ENCODE peak calls at places on chromosomes 3 and 15, in ten cellular contexts. Y is cortex of kidney; R is heart right ventricle; C is T-helper 1 cell; J is stimulated activated CD8-positive, alpha-beta memory T cell treated with anti-CD3 and anti-CD28 coated beads, Interleukin-7, amount 100 ng/mL, for 24 hours; M is H1; B is stomach; H is NCI-H2029; K is CD8-positive, alpha-beta memory T cell; Z is GM12891. W is an unnamed sample.

GRCh38 chr3:44272191-44272590 is 30.5 kb downstream of the TOPAZ1 start:
- DNase-seq in Y (no peak), R (no peak), C (no peak), J (no peak), M (no peak), B (no peak), H (no peak), K (no peak), Z (no peak), W (no peak)

GRCh38 chr15:38878946-38879345 is 314.3 kb upstream of the RASGRP1 start:
- DNase-seq in Y (no peak), R (no peak), C (no peak), J (no peak), M (no peak), B (no peak), H (no peak), K (no peak), Z (no peak), W (no peak)

GRCh38 chr15:63042879-63043340 is 363 bp downstream of the TPM1 start:
- DNase-seq in Y (no peak), R (no peak), C (no peak), J (no peak), M (no peak), B (no peak), H (no peak), K (no peak), Z (peak), W (no peak)

GRCh38 chr15:70047386-70048195 is 50.1 kb downstream of the TLE3 start:
- DNase-seq in Y (no peak), R (no peak), C (no peak), J (no peak), M (no peak), B (no peak), H (no peak), K (no peak), Z (no peak), W (no peak)

GRCh38 chr3:186425788-186426730 is 64.0 kb upstream of the DGKG start:
- DNase-seq in Y (no peak), R (no peak), C (no peak), J (no peak), M (no peak), B (no peak), H (no peak), K (no peak), Z (no peak), W (no peak)

GRCh38 chr3:5194801-5195509 is 7.4 kb downstream of the EDEM1 start:
- DNase-seq in Y (no peak), R (no peak), C (peak), J (no peak), M (no peak), B (no peak), H (no peak), K (peak), Z (no peak), W (peak)

GRCh38 chr3:12279591-12280326 is 9.1 kb upstream of the PPARG start:
- DNase-seq in Y (no peak), R (no peak), C (no peak), J (no peak), M (no peak), B (no peak), H (no peak), K (no peak), Z (no peak), W (no peak)

GRCh38 chr3:40071683-40072238 is 237.7 kb upstream of the EIF1B start:
- DNase-seq in Y (no peak), R (no peak), C (no peak), J (no peak), M (no peak), B (no peak), H (no peak), K (no peak), Z (no peak), W (no peak)

GRCh38 chr15:75107905-75108838 is 84.8 kb downstream of the PPCDC start:
- DNase-seq in Y (no peak), R (peak), C (peak), J (peak), M (no peak), B (peak), H (no peak), K (peak), Z (no peak), W (peak)

GRCh38 chr3:119310052-119310451 is 15.9 kb downstream of the ARHGAP31 start:
- DNase-seq in Y (no peak), R (no peak), C (no peak), J (no peak), M (no peak), B (no peak), H (no peak), K (no peak), Z (no peak), W (no peak)

GRCh38 chr3:24579008-24579407 is 84.4 kb upstream of the THRB start:
- DNase-seq in Y (no peak), R (no peak), C (no peak), J (no peak), M (no peak), B (no peak), H (no peak), K (no peak), Z (no peak), W (no peak)

GRCh38 chr3:113912551-113913246 is 35.1 kb upstream of the ZDHHC23 start:
- DNase-seq in Y (no peak), R (no peak), C (peak), J (no peak), M (no peak), B (peak), H (peak), K (peak), Z (peak), W (peak)

GRCh38 chr3:171462224-171462623 is 2.0 kb upstream of the TNIK start:
- DNase-seq in Y (no peak), R (no peak), C (peak), J (no peak), M (no peak), B (no peak), H (no peak), K (peak), Z (no peak), W (no peak)

GRCh38 chr3:37992271-37993066 is 1.9 kb downstream of the VILL start:
- DNase-seq in Y (no peak), R (no peak), C (no peak), J (no peak), M (no peak), B (peak), H (no peak), K (no peak), Z (no peak), W (no peak)

GRCh38 chr3:117217355-117217754 is 507.8 kb downstream of the TUSC7 start:
- DNase-seq in Y (no peak), R (no peak), C (no peak), J (no peak), M (no peak), B (no peak), H (no peak), K (no peak), Z (no peak), W (no peak)

GRCh38 chr3:13870902-13871301 is 9.0 kb downstream of the WNT7A start:
- DNase-seq in Y (no peak), R (no peak), C (no peak), J (no peak), M (no peak), B (no peak), H (no peak), K (no peak), Z (no peak), W (no peak)

GRCh38 chr3:192133271-192133670 is 594.1 kb downstream of the FGF12 start:
- DNase-seq in Y (no peak), R (no peak), C (no peak), J (no peak), M (no peak), B (no peak), H (no peak), K (no peak), Z (no peak), W (no peak)

GRCh38 chr15:66294157-66294931 is 976 bp downstream of the DIS3L start:
- DNase-seq in Y (no peak), R (no peak), C (no peak), J (no peak), M (no peak), B (no peak), H (no peak), K (no peak), Z (peak), W (no peak)

GRCh38 chr15:32826685-32827084 is 108.9 kb downstream of the GREM1 start:
- DNase-seq in Y (no peak), R (no peak), C (no peak), J (no peak), M (no peak), B (no peak), H (no peak), K (no peak), Z (no peak), W (no peak)

GRCh38 chr15:38367476-38367875 is 86.5 kb upstream of the FAM98B start:
- DNase-seq in Y (no peak), R (no peak), C (no peak), J (no peak), M (no peak), B (no peak), H (no peak), K (no peak), Z (no peak), W (no peak)